ENCODE peak calls at places on chromosomes 7 and 10, in eight cellular contexts. One of them, this sample, is unnamed.

GRCh38 chr7:158638001-158638400 is 50.4 kb upstream of the PTPRN2 start:
- DNase-seq in adrenal gland: no peak
- DNase-seq in A549: no peak
- DNase-seq in gastrocnemius medialis: no peak
- DNase-seq in esophagus squamous epithelium: no peak
- DNase-seq in tibial nerve: no peak
- DNase-seq in endothelial cell of umbilical vein: no peak
- DNase-seq in transverse colon: no peak
- DNase-seq in this sample: no peak

GRCh38 chr7:132249591-132249971 is 326.7 kb downstream of the PLXNA4 start:
- DNase-seq in adrenal gland: no peak
- DNase-seq in A549: peak; percentile 59
- DNase-seq in gastrocnemius medialis: peak; percentile 44
- DNase-seq in esophagus squamous epithelium: no peak
- DNase-seq in tibial nerve: no peak
- DNase-seq in endothelial cell of umbilical vein: no peak
- DNase-seq in transverse colon: peak; percentile 57
- DNase-seq in this sample: no peak

GRCh38 chr10:71873582-71874182 is 22.6 kb upstream of the PSAP start:
- DNase-seq in adrenal gland: no peak
- DNase-seq in A549: no peak
- DNase-seq in gastrocnemius medialis: no peak
- DNase-seq in esophagus squamous epithelium: no peak
- DNase-seq in tibial nerve: no peak
- DNase-seq in endothelial cell of umbilical vein: no peak
- DNase-seq in transverse colon: no peak
- DNase-seq in this sample: no peak

GRCh38 chr10:3080608-3081007 is 13.3 kb downstream of the PFKP start:
- DNase-seq in adrenal gland: no peak
- DNase-seq in A549: peak; percentile 60
- DNase-seq in gastrocnemius medialis: peak; percentile 52
- DNase-seq in esophagus squamous epithelium: no peak
- DNase-seq in tibial nerve: no peak
- DNase-seq in endothelial cell of umbilical vein: peak; percentile 53
- DNase-seq in transverse colon: no peak
- DNase-seq in this sample: no peak

GRCh38 chr7:114784756-114785155 is 137.1 kb upstream of the MDFIC start:
- DNase-seq in adrenal gland: no peak
- DNase-seq in A549: no peak
- DNase-seq in gastrocnemius medialis: no peak
- DNase-seq in esophagus squamous epithelium: no peak
- DNase-seq in tibial nerve: no peak
- DNase-seq in endothelial cell of umbilical vein: no peak
- DNase-seq in transverse colon: no peak
- DNase-seq in this sample: no peak

GRCh38 chr7:156752371-156753297 is 112.1 kb downstream of the RNF32 start:
- DNase-seq in adrenal gland: no peak
- DNase-seq in A549: no peak
- DNase-seq in gastrocnemius medialis: no peak
- DNase-seq in esophagus squamous epithelium: no peak
- DNase-seq in tibial nerve: no peak
- DNase-seq in endothelial cell of umbilical vein: no peak
- DNase-seq in transverse colon: no peak
- DNase-seq in this sample: no peak

GRCh38 chr10:83516788-83517187 is 622.5 kb upstream of the GHITM start:
- DNase-seq in adrenal gland: no peak
- DNase-seq in A549: no peak
- DNase-seq in gastrocnemius medialis: no peak
- DNase-seq in esophagus squamous epithelium: no peak
- DNase-seq in tibial nerve: no peak
- DNase-seq in endothelial cell of umbilical vein: no peak
- DNase-seq in transverse colon: no peak
- DNase-seq in this sample: no peak

GRCh38 chr10:11748866-11749265 is 6.7 kb downstream of the ECHDC3 start:
- DNase-seq in adrenal gland: no peak
- DNase-seq in A549: no peak
- DNase-seq in gastrocnemius medialis: no peak
- DNase-seq in esophagus squamous epithelium: no peak
- DNase-seq in tibial nerve: no peak
- DNase-seq in endothelial cell of umbilical vein: no peak
- DNase-seq in transverse colon: no peak
- DNase-seq in this sample: no peak

GRCh38 chr10:79483299-79483698 is 29.0 kb upstream of the EIF5AL1 start:
- DNase-seq in adrenal gland: no peak
- DNase-seq in A549: no peak
- DNase-seq in gastrocnemius medialis: no peak
- DNase-seq in esophagus squamous epithelium: no peak
- DNase-seq in tibial nerve: no peak
- DNase-seq in endothelial cell of umbilical vein: no peak
- DNase-seq in transverse colon: no peak
- DNase-seq in this sample: no peak

GRCh38 chr7:81075150-81075549 is 156.3 kb upstream of the SEMA3C start:
- DNase-seq in adrenal gland: no peak
- DNase-seq in A549: no peak
- DNase-seq in gastrocnemius medialis: no peak
- DNase-seq in esophagus squamous epithelium: no peak
- DNase-seq in tibial nerve: no peak
- DNase-seq in endothelial cell of umbilical vein: no peak
- DNase-seq in transverse colon: no peak
- DNase-seq in this sample: no peak

GRCh38 chr7:83468251-83468739 is 180.6 kb downstream of the SEMA3E start:
- DNase-seq in adrenal gland: peak; percentile 94
- DNase-seq in A549: peak; percentile 96
- DNase-seq in gastrocnemius medialis: peak; percentile 24
- DNase-seq in esophagus squamous epithelium: no peak
- DNase-seq in tibial nerve: peak; percentile 65
- DNase-seq in endothelial cell of umbilical vein: peak; percentile 99
- DNase-seq in transverse colon: peak; percentile 48
- DNase-seq in this sample: peak; percentile 22

GRCh38 chr7:131381069-131381838 is 53.6 kb downstream of the MKLN1 start:
- DNase-seq in adrenal gland: no peak
- DNase-seq in A549: no peak
- DNase-seq in gastrocnemius medialis: no peak
- DNase-seq in esophagus squamous epithelium: no peak
- DNase-seq in tibial nerve: no peak
- DNase-seq in endothelial cell of umbilical vein: no peak
- DNase-seq in transverse colon: no peak
- DNase-seq in this sample: no peak

GRCh38 chr10:124558901-124559321 is 97.3 kb downstream of the LHPP start:
- DNase-seq in adrenal gland: no peak
- DNase-seq in A549: no peak
- DNase-seq in gastrocnemius medialis: peak; percentile 70
- DNase-seq in esophagus squamous epithelium: no peak
- DNase-seq in tibial nerve: no peak
- DNase-seq in endothelial cell of umbilical vein: no peak
- DNase-seq in transverse colon: no peak
- DNase-seq in this sample: no peak

GRCh38 chr7:137989127-137989526 is 12.8 kb downstream of the CREB3L2 start:
- DNase-seq in adrenal gland: peak; percentile 43
- DNase-seq in A549: no peak
- DNase-seq in gastrocnemius medialis: peak; percentile 40
- DNase-seq in esophagus squamous epithelium: no peak
- DNase-seq in tibial nerve: no peak
- DNase-seq in endothelial cell of umbilical vein: no peak
- DNase-seq in transverse colon: no peak
- DNase-seq in this sample: no peak

GRCh38 chr7:137987563-137987962 is 14.3 kb downstream of the CREB3L2 start:
- DNase-seq in adrenal gland: no peak
- DNase-seq in A549: no peak
- DNase-seq in gastrocnemius medialis: no peak
- DNase-seq in esophagus squamous epithelium: no peak
- DNase-seq in tibial nerve: no peak
- DNase-seq in endothelial cell of umbilical vein: no peak
- DNase-seq in transverse colon: no peak
- DNase-seq in this sample: no peak

GRCh38 chr7:137987011-137987334 is 14.9 kb downstream of the CREB3L2 start:
- DNase-seq in adrenal gland: no peak
- DNase-seq in A549: no peak
- DNase-seq in gastrocnemius medialis: no peak
- DNase-seq in esophagus squamous epithelium: no peak
- DNase-seq in tibial nerve: no peak
- DNase-seq in endothelial cell of umbilical vein: peak; percentile 53
- DNase-seq in transverse colon: no peak
- DNase-seq in this sample: no peak

GRCh38 chr7:137986252-137987010 is 15.5 kb downstream of the CREB3L2 start:
- DNase-seq in adrenal gland: peak; percentile 75
- DNase-seq in A549: no peak
- DNase-seq in gastrocnemius medialis: peak; percentile 38
- DNase-seq in esophagus squamous epithelium: no peak
- DNase-seq in tibial nerve: peak; percentile 66
- DNase-seq in endothelial cell of umbilical vein: no peak
- DNase-seq in transverse colon: peak; percentile 38
- DNase-seq in this sample: peak; percentile 76

DNA sequence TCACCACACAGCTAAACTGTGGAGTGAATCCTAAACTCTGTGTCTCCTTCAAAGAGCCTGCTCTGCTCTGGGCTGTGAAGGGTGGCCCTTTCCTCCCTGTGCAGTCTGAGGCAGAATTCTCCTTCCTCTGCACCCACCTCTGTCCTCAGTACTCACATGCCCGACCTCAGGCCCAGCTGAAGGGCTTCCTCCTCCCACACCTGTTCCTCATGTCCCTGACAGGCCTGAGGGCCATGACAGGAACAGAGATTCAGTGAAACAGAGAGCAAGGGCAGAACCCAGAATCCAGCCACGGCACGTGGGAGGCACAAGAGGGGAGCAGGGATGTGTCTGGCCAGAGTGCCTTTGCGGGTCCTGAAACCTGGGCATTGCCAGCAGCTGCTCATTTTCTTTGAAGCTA is 13.9 kb downstream of the CREB3L2 start:
- DNase-seq in adrenal gland: no peak
- DNase-seq in A549: no peak
- DNase-seq in gastrocnemius medialis: no peak
- DNase-seq in esophagus squamous epithelium: no peak
- DNase-seq in tibial nerve: no peak
- DNase-seq in endothelial cell of umbilical vein: no peak
- DNase-seq in transverse colon: peak; percentile 47
- DNase-seq in this sample: no peak
- TF ChIP-seq POLR2A in adrenal gland: no peak
- TF ChIP-seq POLR2A in A549: no peak
- TF ChIP-seq POLR2A in gastrocnemius medialis: no peak
- TF ChIP-seq POLR2A in esophagus squamous epithelium: no peak
- TF ChIP-seq POLR2A in tibial nerve: no peak
- TF ChIP-seq POLR2A in endothelial cell of umbilical vein: no peak
- TF ChIP-seq POLR2A in transverse colon: no peak
- TF ChIP-seq POLR2A in this sample: no peak

DNA sequence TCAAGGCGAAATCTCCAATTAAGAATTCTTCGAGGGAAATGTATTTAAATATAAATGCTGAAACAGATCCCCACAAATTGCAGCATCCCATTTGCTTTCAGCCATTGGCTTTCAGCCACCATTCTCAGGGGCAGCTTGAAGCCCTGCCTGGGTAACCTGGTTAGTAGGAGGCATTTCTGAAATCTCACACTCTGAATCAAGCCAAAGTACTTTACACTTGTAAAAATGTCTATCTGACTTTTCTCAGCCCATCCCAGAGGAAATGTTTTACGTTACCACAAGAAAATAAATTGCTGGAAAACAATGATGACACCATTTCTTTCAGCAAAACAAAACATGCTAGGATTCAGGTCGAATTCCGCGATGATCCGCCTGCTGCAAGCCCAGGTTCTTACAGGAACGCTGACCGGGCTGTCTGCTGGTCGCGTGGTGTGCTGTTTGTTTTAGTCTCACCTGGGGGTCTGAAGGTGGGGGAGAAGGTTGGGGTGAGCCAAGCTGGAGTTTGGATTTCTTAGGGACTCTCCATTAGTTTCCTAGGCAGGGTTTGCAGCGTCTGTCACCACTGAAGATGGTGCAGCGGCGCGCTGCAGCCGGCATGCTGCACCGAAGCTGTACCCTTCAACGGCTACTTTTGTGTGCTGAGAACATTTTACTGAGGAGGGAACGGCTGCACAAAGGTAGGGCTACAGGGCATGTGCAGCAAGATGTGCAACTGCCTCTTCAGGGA is 48.8 kb downstream of the GCC1 start:
- DNase-seq in adrenal gland: no peak
- DNase-seq in A549: no peak
- DNase-seq in gastrocnemius medialis: no peak
- DNase-seq in esophagus squamous epithelium: no peak
- DNase-seq in tibial nerve: no peak
- DNase-seq in endothelial cell of umbilical vein: no peak
- DNase-seq in transverse colon: no peak
- DNase-seq in this sample: no peak
- H3K4me3 ChIP-seq in adrenal gland: no peak overlapping the region
- H3K4me3 ChIP-seq in A549: no peak overlapping the region
- H3K4me3 ChIP-seq in gastrocnemius medialis: no peak overlapping the region
- H3K4me3 ChIP-seq in esophagus squamous epithelium: no peak overlapping the region
- H3K4me3 ChIP-seq in tibial nerve: no peak overlapping the region
- H3K4me3 ChIP-seq in endothelial cell of umbilical vein: no peak overlapping the region
- H3K4me3 ChIP-seq in transverse colon: no peak overlapping the region
- H3K4me3 ChIP-seq in this sample: no peak overlapping the region

GRCh38 chr10:5832946-5833345 is 19.7 kb upstream of the GDI2 start:
- DNase-seq in adrenal gland: no peak
- DNase-seq in A549: no peak
- DNase-seq in gastrocnemius medialis: no peak
- DNase-seq in esophagus squamous epithelium: no peak
- DNase-seq in tibial nerve: no peak
- DNase-seq in endothelial cell of umbilical vein: no peak
- DNase-seq in transverse colon: peak; percentile 84
- DNase-seq in this sample: no peak
- H3K4me1 ChIP-seq in adrenal gland: no peaks in the 10 kb centered on the region
- H3K4me1 ChIP-seq in A549: no peaks in the 10 kb centered on the region
- H3K4me1 ChIP-seq in gastrocnemius medialis: no peaks in the 10 kb centered on the region
- H3K4me1 ChIP-seq in esophagus squamous epithelium: peaks cover 18% of the 10 kb centered on the region
- H3K4me1 ChIP-seq in tibial nerve: no peaks in the 10 kb centered on the region
- H3K4me1 ChIP-seq in endothelial cell of umbilical vein: no peaks in the 10 kb centered on the region
- H3K4me1 ChIP-seq in transverse colon: peaks cover 2% of the 10 kb centered on the region
- H3K4me1 ChIP-seq in this sample: no peaks in the 10 kb centered on the region

GRCh38 chr7:99098317-99098823 is 45.5 kb downstream of the SMURF1 start:
- DNase-seq in adrenal gland: no peak
- DNase-seq in A549: no peak
- DNase-seq in gastrocnemius medialis: no peak
- DNase-seq in esophagus squamous epithelium: no peak
- DNase-seq in tibial nerve: no peak
- DNase-seq in endothelial cell of umbilical vein: no peak
- DNase-seq in transverse colon: no peak
- DNase-seq in this sample: no peak

GRCh38 chr7:99097730-99098129 is 46.2 kb downstream of the SMURF1 start:
- DNase-seq in adrenal gland: no peak
- DNase-seq in A549: no peak
- DNase-seq in gastrocnemius medialis: no peak
- DNase-seq in esophagus squamous epithelium: no peak
- DNase-seq in tibial nerve: no peak
- DNase-seq in endothelial cell of umbilical vein: no peak
- DNase-seq in transverse colon: no peak
- DNase-seq in this sample: no peak

GRCh38 chr7:99096124-99096887 is 47.6 kb downstream of the SMURF1 start:
- DNase-seq in adrenal gland: no peak
- DNase-seq in A549: no peak
- DNase-seq in gastrocnemius medialis: no peak
- DNase-seq in esophagus squamous epithelium: no peak
- DNase-seq in tibial nerve: no peak
- DNase-seq in endothelial cell of umbilical vein: no peak
- DNase-seq in transverse colon: no peak
- DNase-seq in this sample: no peak

GRCh38 chr7:99099499-99100077 is 44.3 kb downstream of the SMURF1 start:
- DNase-seq in adrenal gland: no peak
- DNase-seq in A549: no peak
- DNase-seq in gastrocnemius medialis: no peak
- DNase-seq in esophagus squamous epithelium: no peak
- DNase-seq in tibial nerve: no peak
- DNase-seq in endothelial cell of umbilical vein: no peak
- DNase-seq in transverse colon: no peak
- DNase-seq in this sample: no peak

GRCh38 chr7:99098824-99099498 is 44.9 kb downstream of the SMURF1 start:
- DNase-seq in adrenal gland: no peak
- DNase-seq in A549: peak; percentile 76
- DNase-seq in gastrocnemius medialis: no peak
- DNase-seq in esophagus squamous epithelium: no peak
- DNase-seq in tibial nerve: no peak
- DNase-seq in endothelial cell of umbilical vein: no peak
- DNase-seq in transverse colon: no peak
- DNase-seq in this sample: no peak
- TF ChIP-seq POLR2A in adrenal gland: peak; percentile 4
- TF ChIP-seq POLR2A in A549: no peak
- TF ChIP-seq POLR2A in gastrocnemius medialis: no peak
- TF ChIP-seq POLR2A in esophagus squamous epithelium: no peak
- TF ChIP-seq POLR2A in tibial nerve: no peak
- TF ChIP-seq POLR2A in endothelial cell of umbilical vein: no peak
- TF ChIP-seq POLR2A in transverse colon: no peak
- TF ChIP-seq POLR2A in this sample: no peak

This sample was measured in uterus.